ENCODE peak calls at places on chromosomes 4 and X, in ten cellular contexts. O is uterus, B is endothelial cell of umbilical vein, G is left lung, E is breast epithelium, F is right lobe of liver, J is psoas muscle, C is HCT116, Z is GM23338, X is ascending aorta. U is an unnamed sample.

GRCh38 chr4:48109413-48110263 is 24.4 kb downstream of the TXK start:
- DNase-seq in O (no peak), B (peak), G (no peak), E (no peak), F (no peak), J (no peak), C (peak), Z (peak), X (no peak), U (peak)

GRCh38 chr4:92303621-92304027 is at the start of gene GRID2:
- DNase-seq in O (no peak), B (peak), G (no peak), E (no peak), F (no peak), J (no peak), C (peak), Z (peak), X (no peak), U (no peak)

GRCh38 chrX:46683023-46683422 is 75.9 kb downstream of the SLC9A7 start:
- DNase-seq in O (no peak), B (no peak), G (no peak), E (no peak), F (no peak), J (no peak), C (no peak), Z (peak), X (no peak), U (no peak)

GRCh38 chrX:70208479-70208878 is 26.0 kb upstream of the AWAT1 start:
- DNase-seq in O (no peak), B (no peak), G (no peak), E (no peak), F (no peak), J (no peak), C (no peak), Z (no peak), X (no peak), U (no peak)

GRCh38 chrX:44698328-44698727 is 145.5 kb upstream of the DUSP21 start:
- DNase-seq in O (no peak), B (no peak), G (no peak), E (peak), F (no peak), J (no peak), C (no peak), Z (no peak), X (no peak), U (no peak)

GRCh38 chr4:118224239-118224829 is 128.5 kb downstream of the PRSS12 start:
- DNase-seq in O (no peak), B (peak), G (no peak), E (no peak), F (no peak), J (no peak), C (peak), Z (peak), X (no peak), U (peak)

GRCh38 chrX:10326578-10326977 is 169.8 kb downstream of the CLCN4 start:
- DNase-seq in O (no peak), B (peak), G (no peak), E (no peak), F (no peak), J (no peak), C (peak), Z (no peak), X (no peak), U (no peak)

GRCh38 chr4:182277402-182277801 is 34.2 kb downstream of the TENM3 start:
- DNase-seq in O (no peak), B (no peak), G (no peak), E (no peak), F (no peak), J (no peak), C (no peak), Z (no peak), X (no peak), U (no peak)

GRCh38 chr4:23923141-23923540 is 33.3 kb upstream of the PPARGC1A start:
- DNase-seq in O (no peak), B (no peak), G (no peak), E (no peak), F (no peak), J (no peak), C (no peak), Z (no peak), X (no peak), U (no peak)

GRCh38 chr4:992297-993110 is 700 bp downstream of the SLC26A1 start:
- DNase-seq in O (no peak), B (peak), G (peak), E (peak), F (peak), J (no peak), C (no peak), Z (no peak), X (no peak), U (no peak)

GRCh38 chrX:149818652-149819051 is 36.9 kb downstream of the MAGEA9 start:
- DNase-seq in O (no peak), B (no peak), G (no peak), E (no peak), F (no peak), J (no peak), C (no peak), Z (no peak), X (no peak), U (no peak)

GRCh38 chr4:18931643-18932373 is 910.3 kb upstream of the LCORL start:
- DNase-seq in O (no peak), B (no peak), G (no peak), E (no peak), F (no peak), J (no peak), C (no peak), Z (no peak), X (no peak), U (no peak)

GRCh38 chr4:168264903-168265302 is 53.6 kb downstream of the DDX60 start:
- DNase-seq in O (no peak), B (no peak), G (no peak), E (no peak), F (no peak), J (no peak), C (no peak), Z (no peak), X (no peak), U (no peak)

GRCh38 chrX:70087857-70088256 is 25.6 kb downstream of the OTUD6A start:
- DNase-seq in O (no peak), B (peak), G (no peak), E (no peak), F (no peak), J (no peak), C (no peak), Z (no peak), X (no peak), U (no peak)

GRCh38 chr4:3775011-3775410 is 8.8 kb downstream of the ADRA2C start:
- DNase-seq in O (no peak), B (no peak), G (no peak), E (no peak), F (no peak), J (no peak), C (no peak), Z (no peak), X (no peak), U (no peak)

GRCh38 chrX:106606583-106606982 is 5.2 kb upstream of the RADX start:
- DNase-seq in O (no peak), B (no peak), G (no peak), E (no peak), F (no peak), J (no peak), C (no peak), Z (no peak), X (no peak), U (no peak)

GRCh38 chr4:188869581-188869980 is 730.3 kb downstream of the TRIML1 start:
- DNase-seq in O (no peak), B (no peak), G (no peak), E (no peak), F (no peak), J (no peak), C (no peak), Z (no peak), X (no peak), U (no peak)

GRCh38 chr4:121308328-121308663 is 72.5 kb downstream of the QRFPR start:
- DNase-seq in O (no peak), B (no peak), G (no peak), E (no peak), F (no peak), J (no peak), C (no peak), Z (no peak), X (no peak), U (peak)

GRCh38 chr4:101464596-101464995 is 117.3 kb upstream of the PPP3CA start:
- DNase-seq in O (no peak), B (no peak), G (no peak), E (no peak), F (no peak), J (no peak), C (no peak), Z (peak), X (no peak), U (no peak)

GRCh38 chr4:133483600-133484246 is 334.6 kb downstream of the PCDH10 start:
- DNase-seq in O (no peak), B (peak), G (no peak), E (no peak), F (no peak), J (no peak), C (peak), Z (peak), X (no peak), U (no peak)

GRCh38 chr4:6134612-6135220 is 65.6 kb downstream of the JAKMIP1 start:
- DNase-seq in O (no peak), B (no peak), G (no peak), E (no peak), F (no peak), J (no peak), C (peak), Z (peak), X (no peak), U (no peak)

GRCh38 chrX:134999469-134999868 is 8.7 kb downstream of the SMIM10 start:
- DNase-seq in O (no peak), B (peak), G (no peak), E (no peak), F (no peak), J (no peak), C (peak), Z (peak), X (no peak), U (peak)

GRCh38 chr4:14254252-14254651 is 626.7 kb upstream of the BOD1L1 start:
- DNase-seq in O (peak), B (peak), G (peak), E (peak), F (peak), J (peak), C (no peak), Z (peak), X (no peak), U (peak)

GRCh38 chr4:186587416-186588018 is 32.1 kb upstream of the MTNR1A start:
- DNase-seq in O (peak), B (peak), G (peak), E (peak), F (peak), J (peak), C (peak), Z (peak), X (no peak), U (no peak)

GRCh38 chr4:109816082-109816442 is 500 bp downstream of the GAR1 start:
- DNase-seq in O (no peak), B (no peak), G (no peak), E (no peak), F (no peak), J (no peak), C (no peak), Z (peak), X (no peak), U (peak)

GRCh38 chrX:19303216-19303880 is 40.4 kb upstream of the PDHA1 start:
- DNase-seq in O (peak), B (no peak), G (no peak), E (no peak), F (no peak), J (peak), C (no peak), Z (no peak), X (no peak), U (no peak)

GRCh38 chr4:68871772-68872441 is 56.1 kb downstream of the UGT2B10 start:
- DNase-seq in O (no peak), B (no peak), G (no peak), E (no peak), F (no peak), J (no peak), C (no peak), Z (no peak), X (no peak), U (no peak)
- H3K27ac ChIP-seq in O (no peak), B (no peak), G (no peak), E (no peak), F (peak), J (no peak), C (no peak), Z (no peak), X (no peak), U (no peak)

GRCh38 chr4:156677136-156677535 is 294.5 kb downstream of the PDGFC start:
- DNase-seq in O (no peak), B (peak), G (no peak), E (no peak), F (no peak), J (no peak), C (peak), Z (peak), X (no peak), U (no peak)
- TF ChIP-seq CTCF in O (no peak), B (no peak), G (no peak), E (no peak), F (peak), J (no peak), C (peak), Z (peak), X (no peak), U (no peak)

DNA sequence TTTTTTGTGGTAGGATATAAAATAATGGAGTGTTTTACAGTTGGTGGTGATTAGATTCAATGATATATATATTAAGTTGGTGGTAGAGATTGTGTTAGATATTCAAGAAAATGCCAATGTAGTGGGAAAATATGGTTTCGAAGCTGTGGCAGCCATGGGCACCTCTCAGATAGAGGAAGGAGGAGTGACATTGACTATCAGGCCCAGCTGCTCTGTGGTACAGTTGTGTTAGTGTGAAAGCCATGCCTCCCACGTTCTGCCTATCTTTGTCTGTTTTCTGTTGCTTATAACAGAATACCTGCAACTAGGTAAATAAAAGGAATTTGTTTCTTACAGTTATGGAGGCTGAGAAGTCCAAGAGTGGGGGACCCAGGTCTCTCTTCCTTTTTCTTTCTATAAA is 101.9 kb downstream of the ARHGAP10 start:
- DNase-seq in O (no peak), B (no peak), G (no peak), E (no peak), F (no peak), J (no peak), C (no peak), Z (no peak), X (no peak), U (no peak)
- H3K27ac ChIP-seq in O (peak), B (no peak), G (no peak), E (peak), F (no peak), J (peak), C (no peak), Z (no peak), X (peak), U (no peak)

GRCh38 chr4:132228676-132229075 is 920.4 kb upstream of the PCDH10 start:
- DNase-seq in O (no peak), B (no peak), G (no peak), E (no peak), F (no peak), J (no peak), C (no peak), Z (no peak), X (no peak), U (no peak)

GRCh38 chr4:132230025-132230424 is 919.1 kb upstream of the PCDH10 start:
- DNase-seq in O (no peak), B (no peak), G (no peak), E (no peak), F (no peak), J (no peak), C (no peak), Z (no peak), X (no peak), U (no peak)

GRCh38 chr4:132227349-132228165 is 921.5 kb upstream of the PCDH10 start:
- DNase-seq in O (no peak), B (peak), G (no peak), E (no peak), F (peak), J (peak), C (peak), Z (peak), X (no peak), U (no peak)
- TF ChIP-seq CTCF in O (no peak), B (peak), G (no peak), E (no peak), F (peak), J (no peak), C (peak), Z (peak), X (no peak), U (no peak)

GRCh38 chr4:87391783-87392054 is 731 bp upstream of the HSD17B11 start:
- DNase-seq in O (no peak), B (no peak), G (no peak), E (no peak), F (no peak), J (no peak), C (no peak), Z (no peak), X (no peak), U (no peak)
- H3K27ac ChIP-seq in O (peak), B (no peak), G (peak), E (peak), F (peak), J (peak), C (peak), Z (no peak), X (peak), U (peak)

DNA sequence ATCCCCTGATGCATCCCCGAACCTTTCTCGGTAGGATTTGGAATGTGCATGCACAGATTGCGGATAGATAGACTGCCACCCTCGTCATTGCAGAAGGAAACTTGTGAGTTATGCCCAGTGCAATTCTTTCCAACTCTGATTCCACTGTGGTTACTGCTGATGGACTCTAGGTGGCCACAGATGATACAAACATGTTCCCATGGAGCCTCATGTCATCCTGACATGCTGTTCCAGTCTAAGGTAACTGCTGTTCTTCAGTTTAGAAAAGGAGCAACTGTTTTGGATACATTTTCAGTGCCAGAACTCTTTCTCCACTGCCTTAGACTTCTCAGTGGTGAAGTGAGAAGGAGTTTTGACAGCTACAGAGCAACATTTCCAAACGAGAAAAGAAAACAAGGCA is 9.0 kb upstream of the VCX3B start:
- DNase-seq in O (no peak), B (no peak), G (no peak), E (no peak), F (no peak), J (no peak), C (no peak), Z (peak), X (no peak), U (no peak)
- TF ChIP-seq CTCF in O (no peak), B (no peak), G (no peak), E (no peak), F (no peak), J (no peak), C (no peak), Z (peak), X (no peak), U (no peak)

GRCh38 chr4:8453957-8454356 is 13.4 kb downstream of the TRMT44 start:
- DNase-seq in O (no peak), B (no peak), G (no peak), E (no peak), F (no peak), J (no peak), C (no peak), Z (no peak), X (no peak), U (no peak)

GRCh38 chr4:8451440-8452182 is 11.0 kb downstream of the TRMT44 start:
- DNase-seq in O (no peak), B (peak), G (no peak), E (peak), F (no peak), J (no peak), C (no peak), Z (no peak), X (no peak), U (no peak)
- H3K27ac ChIP-seq in O (no peak), B (no peak), G (no peak), E (peak), F (no peak), J (no peak), C (no peak), Z (no peak), X (no peak), U (no peak)